ENCODE peak calls at places on chromosomes 11 and 22, in four cellular contexts. E is foreskin fibroblast, W is pancreas, L is progenitor cell of endocrine pancreas. I is an unnamed sample.

GRCh38 chr11:74936087-74936486 is 12.8 kb downstream of the XRRA1 start:
- DNase-seq in E (no peak), W (no peak), L (no peak), I (no peak)

GRCh38 chr11:21545701-21546100 is 647.2 kb upstream of the ANO5 start:
- DNase-seq in E (no peak), L (no peak), W (no peak), I (no peak)

GRCh38 chr22:30047364-30047738 is 32.9 kb upstream of the HORMAD2 start:
- DNase-seq in E (no peak), L (no peak), W (no peak), I (no peak)

GRCh38 chr11:86365566-86365965 is 9.1 kb upstream of the CCDC81 start:
- DNase-seq in W (no peak), L (no peak), E (peak), I (no peak)

GRCh38 chr11:102047305-102047924 is at the start of gene CFAP300:
- DNase-seq in E (peak), W (peak), L (peak), I (peak)

GRCh38 chr11:823441-824291 is 4.1 kb upstream of the CRACR2B start:
- DNase-seq in E (no peak), W (peak), L (no peak), I (no peak)

GRCh38 chr22:31586137-31586920 is 75.7 kb downstream of the PISD start:
- DNase-seq in W (no peak), L (no peak), E (peak), I (no peak)

GRCh38 chr11:113952070-113952469 is 22.8 kb upstream of the HTR3A start:
- DNase-seq in W (no peak), L (no peak), E (no peak), I (no peak)

GRCh38 chr22:44335903-44336803 is 23.4 kb upstream of the SHISAL1 start:
- DNase-seq in E (no peak), L (no peak), W (no peak), I (no peak)

GRCh38 chr11:85922367-85922766 is 67.2 kb downstream of the CCDC83 start:
- DNase-seq in E (no peak), L (no peak), W (no peak), I (no peak)

GRCh38 chr22:37639070-37639760 is at the start of gene SH3BP1:
- DNase-seq in E (no peak), W (peak), L (peak), I (peak)

GRCh38 chr11:75262436-75262835 is 21.9 kb downstream of the TPBGL start:
- DNase-seq in E (no peak), W (no peak), L (no peak), I (no peak)

GRCh38 chr22:46679711-46680269 is 58.3 kb downstream of the CERK start:
- DNase-seq in W (no peak), E (peak), L (no peak), I (no peak)

GRCh38 chr11:86240164-86240563 is 4.4 kb upstream of the EED start:
- DNase-seq in W (no peak), E (no peak), L (no peak), I (no peak)

GRCh38 chr11:14422052-14422813 is 63.2 kb upstream of the RRAS2 start:
- DNase-seq in W (peak), L (peak), E (peak), I (no peak)

GRCh38 chr22:37196539-37197450 is 8.7 kb upstream of the C1QTNF6 start:
- DNase-seq in L (no peak), E (peak), W (peak), I (no peak)

GRCh38 chr22:24319451-24319850 is 48.8 kb downstream of the SPECC1L start:
- DNase-seq in L (no peak), W (no peak), E (no peak), I (no peak)

GRCh38 chr11:29263971-29264682 is 752.7 kb downstream of the KCNA4 start:
- DNase-seq in E (peak), L (no peak), W (no peak), I (no peak)

GRCh38 chr11:10381730-10382129 is 73.3 kb upstream of the AMPD3 start:
- DNase-seq in E (no peak), L (no peak), W (no peak), I (no peak)

GRCh38 chr11:91265946-91266345 is 958.7 kb upstream of the FAT3 start:
- DNase-seq in W (no peak), E (no peak), L (no peak), I (no peak)

GRCh38 chr22:20354238-20354975 is 34.5 kb upstream of the DGCR6L start:
- DNase-seq in W (no peak), E (no peak), L (no peak), I (no peak)

GRCh38 chr22:20056696-20057386 is 23.2 kb upstream of the DGCR8 start:
- DNase-seq in L (no peak), W (no peak), E (no peak), I (no peak)

GRCh38 chr11:44409558-44410236 is 99.8 kb upstream of the ALX4 start:
- DNase-seq in L (no peak), E (no peak), W (no peak), I (no peak)

GRCh38 chr22:45504703-45505341 is 2.1 kb downstream of the FBLN1 start:
- DNase-seq in W (no peak), E (no peak), L (peak), I (no peak)

GRCh38 chr11:127710831-127711230 is 710.3 kb upstream of the KIRREL3 start:
- DNase-seq in W (no peak), L (no peak), E (no peak), I (no peak)

GRCh38 chr11:77879218-77879617 is 58.3 kb downstream of the AAMDC start:
- DNase-seq in L (no peak), E (no peak), W (peak), I (peak)

GRCh38 chr22:50531546-50532352 is 1.9 kb upstream of the TYMP start:
- DNase-seq in E (no peak), W (peak), L (no peak), I (peak)

GRCh38 chr22:32052259-32052658 is 9.2 kb downstream of the SLC5A1 start:
- DNase-seq in L (no peak), W (no peak), E (no peak), I (no peak)

GRCh38 chr22:43159484-43160178 is 8.3 kb downstream of the TSPO start:
- DNase-seq in E (no peak), L (no peak), W (peak), I (no peak)
- TF ChIP-seq CTCF in E (no peak), L (peak), W (peak), I (peak)

GRCh38 chr11:119049081-119049480 is 7.9 kb downstream of the HYOU1 start:
- DNase-seq in L (no peak), E (no peak), W (no peak), I (no peak)
- TF ChIP-seq CTCF in L (no peak), E (no peak), W (no peak), I (no peak)

DNA sequence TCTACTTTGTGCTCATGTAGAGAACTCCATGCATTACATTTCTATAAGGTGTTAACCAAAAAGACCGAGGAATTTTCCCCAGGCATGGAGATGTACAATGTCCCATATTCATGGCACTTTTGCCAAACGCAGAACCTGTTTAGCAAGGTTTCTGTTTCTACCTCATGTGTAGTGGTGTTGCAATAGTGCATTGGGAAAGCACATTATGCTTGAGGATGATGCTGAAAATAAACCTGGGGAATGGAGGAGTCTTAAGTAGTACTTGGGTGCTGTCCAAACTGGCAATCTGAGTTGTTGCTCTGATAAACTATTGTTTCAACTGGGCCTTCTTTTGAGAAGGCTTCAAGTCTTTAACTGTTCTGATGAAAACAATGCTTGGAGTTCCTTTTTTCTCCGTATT is 11.5 kb upstream of the MUC15 start:
- DNase-seq in E (peak), W (no peak), L (no peak), I (no peak)
- TF ChIP-seq CTCF in E (no peak), W (no peak), L (no peak), I (no peak)

GRCh38 chr11:118258410-118258809 is 5.7 kb downstream of the MPZL2 start:
- DNase-seq in E (no peak), L (no peak), W (no peak), I (no peak)
- TF ChIP-seq CTCF in E (no peak), L (peak), W (no peak), I (no peak)

GRCh38 chr11:65425105-65425970 is 2.7 kb downstream of the NEAT1 start:
- DNase-seq in W (no peak), L (no peak), E (no peak), I (peak)
- TF ChIP-seq CTCF in W (no peak), L (peak), E (no peak), I (no peak)